ENCODE peak calls at places on chromosomes 13 and 19, in five cellular contexts. G, L, E, W and K are unnamed samples.

GRCh38 chr19:35718345-35719041 is 690 bp downstream of the KMT2B start:
- DNase-seq in G (no peak), L (peak; percentile 62), E (no peak), W (peak; percentile 69), K (peak; percentile 65)

GRCh38 chr19:7673995-7674667 is 2.8 kb upstream of the MCEMP1 start:
- DNase-seq in W (peak; percentile 81), L (peak; percentile 81), G (no peak), E (no peak), K (no peak)

GRCh38 chr13:102351486-102351885 is 50.4 kb downstream of the FGF14 start:
- DNase-seq in G (no peak), L (no peak), E (no peak), W (no peak), K (no peak)

GRCh38 chr19:44112802-44113137 is 429 bp upstream of the ZNF225 start:
- DNase-seq in L (no peak), E (no peak), W (no peak), G (no peak), K (no peak)

GRCh38 chr19:39363909-39364457 is 21.8 kb downstream of the SAMD4B start:
- DNase-seq in L (no peak), W (no peak), E (no peak), G (no peak), K (no peak)

GRCh38 chr13:46386996-46387851 is at the start of gene RUBCNL:
- DNase-seq in E (no peak), G (peak; percentile 43), L (peak; percentile 77), W (peak; percentile 74), K (peak; percentile 60)

GRCh38 chr13:72891423-72891822 is 109.5 kb downstream of the PIBF1 start:
- DNase-seq in W (no peak), L (no peak), G (no peak), E (no peak), K (no peak)

GRCh38 chr13:99982021-99982740 is 597 bp downstream of the ZIC2 start:
- DNase-seq in E (no peak), L (no peak), G (no peak), W (peak; percentile 55), K (no peak)

GRCh38 chr13:84362777-84363176 is 480.5 kb upstream of the SLITRK1 start:
- DNase-seq in L (no peak), W (no peak), E (no peak), G (no peak), K (no peak)

GRCh38 chr19:14425696-14426138 is 6.6 kb upstream of the DDX39A start:
- DNase-seq in L (no peak), E (no peak), W (no peak), G (no peak), K (no peak)

GRCh38 chr13:45292176-45292575 is 48.8 kb downstream of the TPT1 start:
- DNase-seq in W (no peak), G (no peak), E (no peak), L (no peak), K (no peak)

GRCh38 chr13:103539265-103539664 is 473.0 kb upstream of the SLC10A2 start:
- DNase-seq in G (no peak), W (peak; percentile 45), L (no peak), E (no peak), K (no peak)

GRCh38 chr19:49692102-49692599 is 1.2 kb downstream of the CPT1C start:
- DNase-seq in L (no peak), G (no peak), W (peak; percentile 72), E (no peak), K (no peak)

GRCh38 chr13:38385152-38385891 is 35.7 kb downstream of the UFM1 start:
- DNase-seq in L (no peak), E (no peak), W (no peak), G (no peak), K (no peak)

GRCh38 chr19:10289167-10289835 is 451 bp upstream of the ICAM5 start:
- DNase-seq in L (peak; percentile 93), G (no peak), W (peak; percentile 68), E (no peak), K (no peak)

GRCh38 chr19:19463348-19464117 is 51.8 kb downstream of the TSSK6 start:
- DNase-seq in E (no peak), G (no peak), L (no peak), W (no peak), K (no peak)

GRCh38 chr13:75357576-75358295 is 124.2 kb downstream of the TBC1D4 start:
- DNase-seq in G (peak; percentile 30), L (peak; percentile 53), E (no peak), W (peak; percentile 74), K (peak; percentile 31)

GRCh38 chr13:81089758-81090157 is 748.8 kb upstream of the SPRY2 start:
- DNase-seq in G (no peak), L (no peak), W (no peak), E (no peak), K (no peak)

GRCh38 chr13:110396913-110397379 is 89.9 kb downstream of the COL4A2 start:
- DNase-seq in E (no peak), W (no peak), G (no peak), L (no peak), K (no peak)

GRCh38 chr13:63190219-63190618 is 1774.6 kb upstream of the PCDH20 start:
- DNase-seq in L (no peak), W (peak; percentile 5), E (no peak), G (no peak), K (no peak)

GRCh38 chr13:45055198-45055901 is 65.0 kb upstream of the GTF2F2 start:
- DNase-seq in G (no peak), E (peak; percentile 24), L (no peak), W (no peak), K (no peak)

GRCh38 chr19:9914315-9915207 is 21.8 kb downstream of the OLFM2 start:
- DNase-seq in E (no peak), G (peak; percentile 89), L (peak; percentile 90), W (peak; percentile 92), K (peak; percentile 77)

GRCh38 chr19:46133777-46134231 is 9.3 kb upstream of the IGFL3 start:
- DNase-seq in E (no peak), G (no peak), L (no peak), W (no peak), K (no peak)

GRCh38 chr13:20359335-20359734 is 127.2 kb upstream of the GJB6 start:
- DNase-seq in L (no peak), W (no peak), E (no peak), G (no peak), K (no peak)

GRCh38 chr19:18809149-18809978 is 18.3 kb upstream of the COMP start:
- DNase-seq in G (no peak), E (no peak), L (no peak), W (no peak), K (no peak)

GRCh38 chr19:29478578-29479565 is 46.9 kb upstream of the VSTM2B start:
- DNase-seq in W (peak; percentile 58), L (peak; percentile 85), G (no peak), E (no peak), K (no peak)

GRCh38 chr19:9171393-9171991 is 7.3 kb upstream of the OR7D2 start:
- DNase-seq in W (no peak), E (no peak), L (no peak), G (no peak), K (no peak)

GRCh38 chr13:24043590-24044350 is 116.8 kb upstream of the SPATA13 start:
- DNase-seq in E (no peak), W (no peak), L (no peak), G (no peak), K (no peak)
- TF ChIP-seq TAF1 in E (no peak), W (no peak), L (no peak), G (no peak), K (no peak)

GRCh38 chr13:48299591-48299990 is 4.0 kb upstream of the RB1 start:
- DNase-seq in G (no peak), W (no peak), L (no peak), E (no peak), K (no peak)

GRCh38 chr13:48303331-48304131 is at the start of gene RB1:
- DNase-seq in L (peak; percentile 81), W (peak; percentile 93), E (peak; percentile 51), G (peak; percentile 77), K (peak; percentile 69)

GRCh38 chr13:48302920-48303330 is 626 bp upstream of the RB1 start:
- DNase-seq in W (no peak), E (no peak), L (no peak), G (no peak), K (no peak)

GRCh38 chr13:48304132-48304876 is 753 bp downstream of the RB1 start:
- DNase-seq in E (peak; percentile 92), G (peak; percentile 54), L (no peak), W (peak; percentile 50), K (peak; percentile 45)
- TF ChIP-seq TAF1 in E (peak; percentile 63), G (no peak), L (no peak), W (no peak), K (peak; percentile 60)

GRCh38 chr13:39900106-39900750 is 244.8 kb downstream of the COG6 start:
- DNase-seq in L (no peak), E (no peak), W (no peak), G (no peak), K (no peak)
- TF ChIP-seq TAF1 in L (no peak), E (no peak), W (no peak), G (no peak), K (no peak)

GRCh38 chr13:105773241-105773640 is 762.2 kb downstream of the EFNB2 start:
- DNase-seq in G (no peak), E (no peak), W (no peak), L (no peak), K (no peak)

GRCh38 chr13:105778196-105778595 is 757.3 kb downstream of the EFNB2 start:
- DNase-seq in G (no peak), W (no peak), E (no peak), L (no peak), K (no peak)

GRCh38 chr13:105774739-105775460 is 760.6 kb downstream of the EFNB2 start:
- DNase-seq in G (no peak), E (no peak), L (no peak), W (no peak), K (no peak)

GRCh38 chr13:105773887-105774538 is 761.4 kb downstream of the EFNB2 start:
- DNase-seq in W (no peak), L (no peak), E (no peak), G (no peak), K (no peak)
- TF ChIP-seq TAF1 in W (no peak), L (no peak), E (no peak), G (no peak), K (no peak)

DNA sequence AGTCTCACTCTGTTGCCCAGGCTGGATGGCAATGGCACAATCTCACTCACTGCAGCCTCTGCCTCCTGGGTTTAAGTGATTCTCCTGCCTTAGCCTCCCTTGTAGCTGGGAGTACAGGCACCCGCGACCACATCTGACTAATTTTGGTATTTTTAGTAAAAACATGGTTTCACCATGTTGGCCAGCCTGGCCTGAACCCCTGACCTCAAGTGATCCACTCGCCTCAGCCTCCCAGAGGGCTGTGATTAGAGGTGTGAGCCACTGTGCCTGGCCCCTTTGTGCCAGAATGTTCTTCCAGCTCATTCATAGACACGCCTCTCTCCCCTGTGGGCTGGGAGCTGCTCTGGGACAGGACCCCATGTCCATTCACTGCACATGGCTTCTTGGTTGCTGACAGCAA is 9.1 kb downstream of the MYDGF start:
- DNase-seq in L (no peak), W (no peak), G (no peak), E (no peak), K (no peak)
- TF ChIP-seq TAF1 in L (no peak), W (no peak), G (no peak), E (no peak), K (no peak)